ENCODE peak calls at places on chromosome 2, in ten cellular contexts. Q is esophagus squamous epithelium, C is uterus, P is HCT116, L is IMR-90, M is transverse colon, D is spleen, Y is ovary, H is tibial nerve, V is A549. B is an unnamed sample. For H3K4me1, the result is how much of the 10 kb centered on the place peaks cover.

GRCh38 chr2:3450385-3451031 is 68.8 kb downstream of the ADI1 start:
- DNase-seq in Q (no peak), C (peak), P (no peak), L (no peak), M (no peak), D (no peak), Y (no peak), H (no peak), V (no peak), B (peak)

GRCh38 chr2:16034151-16034974 is 94.0 kb downstream of the MYCN start:
- DNase-seq in Q (no peak), C (no peak), P (peak), L (no peak), M (no peak), D (no peak), Y (no peak), H (no peak), V (peak), B (no peak)

GRCh38 chr2:59182249-59182648 is 941.1 kb upstream of the FANCL start:
- DNase-seq in Q (no peak), C (no peak), P (no peak), L (peak), M (no peak), D (no peak), Y (no peak), H (no peak), V (peak), B (no peak)

GRCh38 chr2:70834106-70834505 is 1.5 kb downstream of the CD207 start:
- DNase-seq in Q (no peak), C (no peak), P (no peak), L (no peak), M (no peak), D (no peak), Y (no peak), H (no peak), V (no peak), B (no peak)

GRCh38 chr2:105438104-105438929 is 39.5 kb upstream of the FHL2 start:
- DNase-seq in Q (no peak), C (peak), P (no peak), L (peak), M (peak), D (no peak), Y (peak), H (no peak), V (no peak), B (peak)

GRCh38 chr2:110106642-110107041 is 9.0 kb downstream of the MALL start:
- DNase-seq in Q (no peak), C (no peak), P (peak), L (peak), M (no peak), D (no peak), Y (no peak), H (no peak), V (peak), B (no peak)

GRCh38 chr2:242075683-242076082 is 206.2 kb downstream of the RTP5 start:
- DNase-seq in Q (no peak), C (no peak), P (peak), L (no peak), M (peak), D (no peak), Y (no peak), H (no peak), V (peak), B (no peak)

GRCh38 chr2:121771976-121772742 is 16.7 kb downstream of the TSN start:
- DNase-seq in Q (no peak), C (no peak), P (no peak), L (peak), M (no peak), D (no peak), Y (no peak), H (no peak), V (no peak), B (no peak)

GRCh38 chr2:12014088-12014960 is 267.9 kb downstream of the LPIN1 start:
- DNase-seq in Q (no peak), C (no peak), P (no peak), L (peak), M (no peak), D (no peak), Y (no peak), H (no peak), V (no peak), B (no peak)

GRCh38 chr2:221999702-222000101 is 299.1 kb downstream of the PAX3 start:
- DNase-seq in Q (no peak), C (no peak), P (no peak), L (peak), M (no peak), D (no peak), Y (no peak), H (no peak), V (no peak), B (no peak)

GRCh38 chr2:153477641-153478288 is 797 bp downstream of the RPRM start:
- DNase-seq in Q (no peak), C (no peak), P (no peak), L (no peak), M (no peak), D (no peak), Y (no peak), H (no peak), V (no peak), B (no peak)

GRCh38 chr2:128314348-128315121 is 4.1 kb downstream of the HS6ST1 start:
- DNase-seq in Q (no peak), C (no peak), P (no peak), L (no peak), M (no peak), D (no peak), Y (no peak), H (no peak), V (no peak), B (no peak)

GRCh38 chr2:64202206-64202864 is 58.1 kb upstream of the PELI1 start:
- DNase-seq in Q (no peak), C (no peak), P (no peak), L (peak), M (no peak), D (no peak), Y (no peak), H (no peak), V (peak), B (no peak)

GRCh38 chr2:99957724-99958123 is 184.7 kb downstream of the AFF3 start:
- DNase-seq in Q (no peak), C (no peak), P (no peak), L (peak), M (no peak), D (no peak), Y (no peak), H (no peak), V (no peak), B (no peak)

GRCh38 chr2:96325884-96326255 is 753 bp downstream of the ITPRIPL1 start:
- DNase-seq in Q (no peak), C (no peak), P (no peak), L (no peak), M (peak), D (peak), Y (no peak), H (no peak), V (no peak), B (no peak)

GRCh38 chr2:226079186-226079585 is 679.7 kb downstream of the NYAP2 start:
- DNase-seq in Q (no peak), C (no peak), P (no peak), L (no peak), M (no peak), D (no peak), Y (no peak), H (no peak), V (no peak), B (no peak)

GRCh38 chr2:46985512-46985911 is 69.9 kb upstream of the MCFD2 start:
- DNase-seq in Q (no peak), C (no peak), P (no peak), L (peak), M (no peak), D (peak), Y (no peak), H (no peak), V (peak), B (no peak)

GRCh38 chr2:2613279-2614199 is 282.5 kb upstream of the MYT1L start:
- DNase-seq in Q (peak), C (peak), P (peak), L (peak), M (peak), D (peak), Y (peak), H (peak), V (peak), B (peak)

GRCh38 chr2:53475320-53475719 is 292.3 kb upstream of the CHAC2 start:
- DNase-seq in Q (no peak), C (no peak), P (peak), L (peak), M (no peak), D (no peak), Y (no peak), H (no peak), V (peak), B (no peak)

GRCh38 chr2:226756131-226756530 is 43.5 kb downstream of the IRS1 start:
- DNase-seq in Q (no peak), C (no peak), P (peak), L (peak), M (no peak), D (no peak), Y (no peak), H (no peak), V (peak), B (no peak)

DNA sequence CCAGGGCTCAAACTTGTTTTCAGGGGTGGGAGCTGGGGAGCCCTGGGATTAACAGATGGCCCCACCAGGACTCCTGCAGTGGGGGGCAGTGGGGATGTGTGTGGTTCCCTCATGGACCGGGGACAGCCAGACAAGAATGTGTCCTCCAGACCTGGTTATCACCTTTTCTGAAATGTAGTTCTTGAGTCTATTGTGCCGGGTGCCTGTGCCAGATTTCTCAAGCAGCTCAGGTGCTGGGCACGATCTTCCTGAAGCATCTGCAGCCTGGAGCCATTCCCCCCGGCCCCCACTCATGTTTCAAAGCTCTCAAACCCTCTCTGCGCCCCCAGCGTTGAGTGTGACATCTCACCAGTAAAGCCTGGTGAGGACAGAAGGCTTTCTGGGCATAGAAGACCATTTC is 48.4 kb upstream of the HAAO start:
- DNase-seq in Q (no peak), C (peak), P (no peak), L (no peak), M (no peak), D (peak), Y (peak), H (peak), V (no peak), B (no peak)
- H3K27ac ChIP-seq in Q (no peak), C (peak), P (no peak), L (no peak), M (no peak), D (no peak), Y (no peak), H (peak), V (no peak), B (no peak)

DNA sequence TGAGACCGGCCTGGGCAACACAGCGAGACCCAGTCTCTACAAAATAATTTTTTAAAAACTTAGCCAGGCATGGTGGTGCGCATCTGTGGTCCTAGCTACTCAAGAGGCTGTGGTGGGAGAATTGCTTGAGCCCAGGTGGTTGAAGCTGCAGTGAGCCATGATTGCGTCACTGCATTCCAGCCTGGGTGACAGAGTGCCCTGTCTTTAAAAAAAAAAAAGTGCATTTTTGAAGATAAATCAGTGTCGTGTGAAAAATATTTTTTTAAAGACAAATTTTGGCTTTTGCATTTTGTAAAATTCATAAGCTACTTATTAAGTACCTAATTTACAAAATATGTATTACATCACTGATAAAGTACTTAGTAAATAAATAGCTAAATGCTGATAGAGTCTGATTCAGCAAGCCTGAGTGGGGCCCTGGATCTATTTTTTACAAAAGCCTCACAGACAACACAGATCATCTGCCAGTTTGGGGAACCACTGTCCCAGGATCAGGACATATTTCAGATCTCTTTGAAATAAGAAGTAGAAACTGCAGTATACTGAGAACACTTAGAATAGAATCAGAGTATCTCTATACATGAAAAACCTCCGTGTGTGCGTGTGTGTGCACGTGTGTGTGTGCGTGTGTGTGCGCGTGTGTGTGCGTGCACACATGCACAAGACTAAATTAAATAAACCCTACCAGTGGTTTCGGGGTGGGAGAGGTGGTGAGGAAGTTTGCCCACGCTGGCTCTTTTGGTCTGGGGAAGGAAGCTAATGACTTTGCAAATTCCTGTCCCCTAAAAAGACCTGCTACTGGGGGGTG is 61.6 kb downstream of the AAK1 start:
- DNase-seq in Q (no peak), C (no peak), P (no peak), L (peak), M (no peak), D (no peak), Y (no peak), H (no peak), V (peak), B (no peak)
- H3K4me1 ChIP-seq in Q (under half), C (under half), P (under half), L (under half), M (under half), D (half or more), Y (under half), H (under half), V (under half), B (half or more)

DNA sequence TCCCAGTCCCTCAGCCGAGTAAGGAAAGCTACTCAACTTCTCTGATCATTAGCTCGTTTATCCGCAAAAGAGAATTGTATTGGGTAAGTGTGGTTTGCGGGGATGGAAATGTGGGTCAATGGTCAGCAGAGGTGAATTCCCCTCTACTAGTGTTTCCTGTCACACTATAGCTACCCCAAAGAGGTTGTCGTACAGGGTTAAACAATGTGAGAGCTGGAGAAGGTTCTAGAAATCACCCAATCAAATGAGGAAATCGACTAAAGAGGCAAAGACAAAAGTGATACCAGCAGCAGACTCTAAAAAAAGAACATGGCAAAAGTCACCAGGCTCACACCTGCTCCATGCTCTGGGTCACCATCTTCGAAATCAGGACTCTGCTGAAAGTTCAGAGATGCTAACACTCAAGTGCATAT is 144.7 kb upstream of the ITGA4 start:
- DNase-seq in Q (no peak), C (no peak), P (no peak), L (no peak), M (peak), D (peak), Y (no peak), H (no peak), V (no peak), B (no peak)
- TF ChIP-seq POLR2A in Q (no peak), C (no peak), P (no peak), L (no peak), M (no peak), D (no peak), Y (no peak), H (no peak), V (no peak), B (no peak)

DNA sequence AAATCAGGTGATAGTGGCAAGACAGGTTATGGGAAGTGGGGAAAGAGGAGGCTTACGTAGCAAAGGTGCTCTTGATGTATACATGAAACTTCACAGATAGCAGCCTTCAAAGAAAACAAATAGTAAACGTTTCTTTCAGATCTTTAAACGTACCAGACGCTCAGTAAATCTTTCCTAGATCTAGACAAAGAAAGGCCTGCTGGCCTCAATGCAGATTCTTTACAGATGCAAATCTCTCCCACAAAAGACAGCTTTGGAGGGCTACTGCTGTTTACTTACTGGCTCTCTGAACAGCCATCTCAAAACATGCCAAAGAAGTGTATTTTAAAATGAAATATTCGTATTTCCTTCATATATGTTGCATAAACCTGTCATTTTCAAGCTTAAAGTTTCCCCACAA is 1279.9 kb upstream of the NRXN1 start:
- DNase-seq in Q (no peak), C (no peak), P (no peak), L (no peak), M (no peak), D (no peak), Y (no peak), H (no peak), V (no peak), B (no peak)
- H3K27ac ChIP-seq in Q (no peak), C (no peak), P (no peak), L (no peak), M (no peak), D (no peak), Y (no peak), H (no peak), V (no peak), B (no peak)

GRCh38 chr2:55026202-55026601 is 24.0 kb downstream of the RTN4 start:
- DNase-seq in Q (no peak), C (no peak), P (no peak), L (peak), M (no peak), D (no peak), Y (no peak), H (no peak), V (no peak), B (no peak)
- H3K4me1 ChIP-seq in Q (under half), C (under half), P (under half), L (under half), M (half or more), D (half or more), Y (under half), H (under half), V (under half), B (under half)

GRCh38 chr2:24009367-24009679 is 562 bp upstream of the MFSD2B start:
- DNase-seq in Q (no peak), C (no peak), P (no peak), L (no peak), M (no peak), D (no peak), Y (no peak), H (no peak), V (no peak), B (no peak)
- TF ChIP-seq POLR2A in Q (no peak), C (no peak), P (no peak), L (no peak), M (no peak), D (no peak), Y (no peak), H (no peak), V (no peak), B (no peak)

GRCh38 chr2:43059183-43059897 is 167.1 kb downstream of the ZFP36L2 start:
- DNase-seq in Q (no peak), C (peak), P (no peak), L (peak), M (peak), D (peak), Y (peak), H (no peak), V (no peak), B (peak)
- H3K27ac ChIP-seq in Q (peak), C (no peak), P (no peak), L (peak), M (peak), D (peak), Y (no peak), H (peak), V (no peak), B (peak)